ENCODE peak calls at places on chromosomes 5 and 9, in eight cellular contexts. J is hypothalamus, L is cardiac fibroblast, E is AG09319, Q is foreskin fibroblast, W is activated gamma-delta T cell treated with Interleukin-2 at 50 U/mL for 16 hours, M is islet precursor cell, P is iris pigment epithelial cell. Y is an unnamed sample.

GRCh38 chr9:129868571-129869486 is 33.6 kb downstream of the USP20 start:
- DNase-seq in J (no peak), L (no peak), E (no peak), Q (no peak), W (peak), M (peak), P (no peak), Y (peak)

GRCh38 chr5:123098767-123099513 is 9.9 kb downstream of the PRDM6 start:
- DNase-seq in J (no peak), L (peak), E (no peak), Q (peak), W (no peak), M (no peak), P (no peak), Y (peak)

GRCh38 chr5:91384671-91385430 is 1.7 kb upstream of the ARRDC3 start:
- DNase-seq in J (peak), L (peak), E (peak), Q (peak), W (peak), M (no peak), P (peak), Y (peak)

GRCh38 chr5:81755320-81755719 is 4.4 kb upstream of the SSBP2 start:
- DNase-seq in J (no peak), L (peak), E (no peak), Q (peak), W (no peak), M (peak), P (peak), Y (peak)

GRCh38 chr5:17379188-17379951 is 118.7 kb upstream of the TAF11L2 start:
- DNase-seq in J (no peak), L (peak), E (no peak), Q (peak), W (no peak), M (no peak), P (no peak), Y (no peak)

GRCh38 chr5:148639081-148639480 is 15.2 kb downstream of the HTR4 start:
- DNase-seq in J (no peak), L (no peak), E (no peak), Q (no peak), W (no peak), M (no peak), P (no peak), Y (no peak)

GRCh38 chr5:66661149-66661548 is 65.0 kb downstream of the MAST4 start:
- DNase-seq in J (peak), L (peak), E (peak), Q (peak), W (no peak), M (peak), P (no peak), Y (no peak)

GRCh38 chr9:34591091-34591910 is 1.8 kb upstream of the CNTFR start:
- DNase-seq in J (peak), L (peak), E (peak), Q (peak), W (peak), M (peak), P (peak), Y (peak)

GRCh38 chr9:2655411-2655901 is 33.9 kb downstream of the VLDLR start:
- DNase-seq in J (no peak), L (peak), E (peak), Q (peak), W (peak), M (peak), P (peak), Y (peak)

GRCh38 chr9:125538092-125538473 is 168.9 kb downstream of the MAPKAP1 start:
- DNase-seq in J (no peak), L (peak), E (no peak), Q (peak), W (no peak), M (peak), P (peak), Y (peak)

GRCh38 chr5:160166973-160167622 is 47.8 kb upstream of the PWWP2A start:
- DNase-seq in J (no peak), L (no peak), E (no peak), Q (no peak), W (no peak), M (no peak), P (no peak), Y (no peak)

GRCh38 chr5:4514067-4514648 is 626.0 kb upstream of the ADAMTS16 start:
- DNase-seq in J (no peak), L (no peak), E (no peak), Q (no peak), W (no peak), M (no peak), P (no peak), Y (peak)

GRCh38 chr5:1974501-1975405 is 92.0 kb upstream of the IRX4 start:
- DNase-seq in J (no peak), L (no peak), E (no peak), Q (no peak), W (no peak), M (peak), P (no peak), Y (no peak)

GRCh38 chr9:70049672-70050271 is 6.1 kb downstream of the MAMDC2 start:
- DNase-seq in J (no peak), L (peak), E (peak), Q (peak), W (no peak), M (no peak), P (no peak), Y (no peak)

GRCh38 chr9:128902351-128903078 is 18.3 kb upstream of the PHYHD1 start:
- DNase-seq in J (no peak), L (no peak), E (no peak), Q (no peak), W (peak), M (no peak), P (no peak), Y (peak)

GRCh38 chr5:82096249-82096648 is 124.4 kb downstream of the ATG10 start:
- DNase-seq in J (no peak), L (no peak), E (no peak), Q (no peak), W (no peak), M (no peak), P (no peak), Y (no peak)

GRCh38 chr9:5764130-5764868 is 68.6 kb downstream of the ERMP1 start:
- DNase-seq in J (no peak), L (no peak), E (no peak), Q (no peak), W (no peak), M (no peak), P (no peak), Y (no peak)

GRCh38 chr5:94908889-94909480 is 290.5 kb downstream of the SLF1 start:
- DNase-seq in J (peak), L (peak), E (peak), Q (peak), W (no peak), M (no peak), P (peak), Y (peak)

Y was measured in bronchial epithelial cell.